ENCODE peak calls at places on chromosomes 5 and 9, in ten cellular contexts. One of them, this sample, is unnamed.

GRCh38 chr5:98769006-98769255 is 4.5 kb upstream of the RGMB start:
- DNase-seq in NCI-H1092: no peak
- DNase-seq in K562: no peak
- DNase-seq in ELR: no peak
- DNase-seq in stimulated activated CD4-positive, alpha-beta T cell treated with anti-CD3 and anti-CD28 coated beads, TNF-alpha, amount 100 ng/mL, for 1 hour: no peak
- DNase-seq in iPS DF 6.9: no peak
- DNase-seq in astrocyte of the cerebellum: no peak
- DNase-seq in RWPE2: no peak
- DNase-seq in Right ventricle myocardium superior: peak; percentile 73
- DNase-seq in retina: peak; percentile 91
- DNase-seq in this sample: no peak

GRCh38 chr5:138504799-138505198 is 38.2 kb downstream of the ETF1 start:
- DNase-seq in RWPE2: peak; percentile 95
- DNase-seq in iPS DF 6.9: no peak
- DNase-seq in Right ventricle myocardium superior: no peak
- DNase-seq in K562: no peak
- DNase-seq in NCI-H1092: peak; percentile 3
- DNase-seq in ELR: no peak
- DNase-seq in astrocyte of the cerebellum: no peak
- DNase-seq in stimulated activated CD4-positive, alpha-beta T cell treated with anti-CD3 and anti-CD28 coated beads, TNF-alpha, amount 100 ng/mL, for 1 hour: no peak
- DNase-seq in retina: no peak
- DNase-seq in this sample: no peak

GRCh38 chr5:143471041-143471509 is 67.6 kb upstream of the NR3C1 start:
- DNase-seq in astrocyte of the cerebellum: no peak
- DNase-seq in Right ventricle myocardium superior: no peak
- DNase-seq in K562: no peak
- DNase-seq in iPS DF 6.9: no peak
- DNase-seq in RWPE2: no peak
- DNase-seq in retina: no peak
- DNase-seq in ELR: peak; percentile 79
- DNase-seq in stimulated activated CD4-positive, alpha-beta T cell treated with anti-CD3 and anti-CD28 coated beads, TNF-alpha, amount 100 ng/mL, for 1 hour: no peak
- DNase-seq in NCI-H1092: no peak
- DNase-seq in this sample: no peak

GRCh38 chr5:114391321-114391720 is 29.5 kb downstream of the KCNN2 start:
- DNase-seq in stimulated activated CD4-positive, alpha-beta T cell treated with anti-CD3 and anti-CD28 coated beads, TNF-alpha, amount 100 ng/mL, for 1 hour: no peak
- DNase-seq in RWPE2: no peak
- DNase-seq in ELR: peak; percentile 53
- DNase-seq in K562: no peak
- DNase-seq in iPS DF 6.9: no peak
- DNase-seq in Right ventricle myocardium superior: no peak
- DNase-seq in NCI-H1092: no peak
- DNase-seq in astrocyte of the cerebellum: no peak
- DNase-seq in retina: no peak
- DNase-seq in this sample: no peak

GRCh38 chr9:72480931-72481330 is 40.5 kb upstream of the TMC1 start:
- DNase-seq in retina: no peak
- DNase-seq in K562: no peak
- DNase-seq in Right ventricle myocardium superior: no peak
- DNase-seq in stimulated activated CD4-positive, alpha-beta T cell treated with anti-CD3 and anti-CD28 coated beads, TNF-alpha, amount 100 ng/mL, for 1 hour: no peak
- DNase-seq in ELR: peak; percentile 31
- DNase-seq in NCI-H1092: no peak
- DNase-seq in iPS DF 6.9: no peak
- DNase-seq in astrocyte of the cerebellum: no peak
- DNase-seq in RWPE2: no peak
- DNase-seq in this sample: no peak

GRCh38 chr5:31324832-31325231 is 131.3 kb downstream of the CDH6 start:
- DNase-seq in retina: no peak
- DNase-seq in Right ventricle myocardium superior: no peak
- DNase-seq in astrocyte of the cerebellum: no peak
- DNase-seq in K562: no peak
- DNase-seq in ELR: no peak
- DNase-seq in iPS DF 6.9: no peak
- DNase-seq in RWPE2: no peak
- DNase-seq in stimulated activated CD4-positive, alpha-beta T cell treated with anti-CD3 and anti-CD28 coated beads, TNF-alpha, amount 100 ng/mL, for 1 hour: no peak
- DNase-seq in NCI-H1092: no peak
- DNase-seq in this sample: no peak

GRCh38 chr9:98993570-98993945 is 49.9 kb downstream of the COL15A1 start:
- DNase-seq in stimulated activated CD4-positive, alpha-beta T cell treated with anti-CD3 and anti-CD28 coated beads, TNF-alpha, amount 100 ng/mL, for 1 hour: no peak
- DNase-seq in retina: no peak
- DNase-seq in K562: no peak
- DNase-seq in ELR: no peak
- DNase-seq in Right ventricle myocardium superior: peak; percentile 70
- DNase-seq in RWPE2: no peak
- DNase-seq in iPS DF 6.9: no peak
- DNase-seq in astrocyte of the cerebellum: no peak
- DNase-seq in NCI-H1092: no peak
- DNase-seq in this sample: no peak

GRCh38 chr9:85469041-85469440 is 272.7 kb downstream of the AGTPBP1 start:
- DNase-seq in Right ventricle myocardium superior: no peak
- DNase-seq in K562: no peak
- DNase-seq in retina: no peak
- DNase-seq in stimulated activated CD4-positive, alpha-beta T cell treated with anti-CD3 and anti-CD28 coated beads, TNF-alpha, amount 100 ng/mL, for 1 hour: no peak
- DNase-seq in RWPE2: no peak
- DNase-seq in iPS DF 6.9: no peak
- DNase-seq in ELR: no peak
- DNase-seq in astrocyte of the cerebellum: no peak
- DNase-seq in NCI-H1092: no peak
- DNase-seq in this sample: no peak

GRCh38 chr9:107462691-107463090 is 26.9 kb downstream of the KLF4 start:
- DNase-seq in RWPE2: no peak
- DNase-seq in NCI-H1092: no peak
- DNase-seq in Right ventricle myocardium superior: no peak
- DNase-seq in K562: no peak
- DNase-seq in astrocyte of the cerebellum: no peak
- DNase-seq in stimulated activated CD4-positive, alpha-beta T cell treated with anti-CD3 and anti-CD28 coated beads, TNF-alpha, amount 100 ng/mL, for 1 hour: no peak
- DNase-seq in retina: no peak
- DNase-seq in ELR: peak; percentile 62
- DNase-seq in iPS DF 6.9: no peak
- DNase-seq in this sample: no peak

GRCh38 chr5:32428426-32428825 is 16.1 kb downstream of the ZFR start:
- DNase-seq in Right ventricle myocardium superior: no peak
- DNase-seq in K562: no peak
- DNase-seq in NCI-H1092: no peak
- DNase-seq in astrocyte of the cerebellum: no peak
- DNase-seq in stimulated activated CD4-positive, alpha-beta T cell treated with anti-CD3 and anti-CD28 coated beads, TNF-alpha, amount 100 ng/mL, for 1 hour: no peak
- DNase-seq in RWPE2: no peak
- DNase-seq in ELR: no peak
- DNase-seq in iPS DF 6.9: no peak
- DNase-seq in retina: no peak
- DNase-seq in this sample: peak; percentile 81

GRCh38 chr9:77218612-77219011 is 41.3 kb downstream of the VPS13A start:
- DNase-seq in stimulated activated CD4-positive, alpha-beta T cell treated with anti-CD3 and anti-CD28 coated beads, TNF-alpha, amount 100 ng/mL, for 1 hour: no peak
- DNase-seq in Right ventricle myocardium superior: no peak
- DNase-seq in iPS DF 6.9: no peak
- DNase-seq in retina: no peak
- DNase-seq in RWPE2: no peak
- DNase-seq in ELR: peak; percentile 83
- DNase-seq in K562: no peak
- DNase-seq in NCI-H1092: no peak
- DNase-seq in astrocyte of the cerebellum: peak; percentile 18
- DNase-seq in this sample: no peak

GRCh38 chr9:105438136-105438839 is 9.5 kb upstream of the FSD1L start:
- DNase-seq in NCI-H1092: no peak
- DNase-seq in iPS DF 6.9: no peak
- DNase-seq in astrocyte of the cerebellum: no peak
- DNase-seq in K562: no peak
- DNase-seq in retina: no peak
- DNase-seq in stimulated activated CD4-positive, alpha-beta T cell treated with anti-CD3 and anti-CD28 coated beads, TNF-alpha, amount 100 ng/mL, for 1 hour: no peak
- DNase-seq in ELR: peak; percentile 43
- DNase-seq in RWPE2: no peak
- DNase-seq in Right ventricle myocardium superior: no peak
- DNase-seq in this sample: peak; percentile 29

GRCh38 chr5:179906294-179906794 is 1.4 kb downstream of the TBC1D9B start:
- DNase-seq in astrocyte of the cerebellum: no peak
- DNase-seq in NCI-H1092: no peak
- DNase-seq in RWPE2: no peak
- DNase-seq in Right ventricle myocardium superior: no peak
- DNase-seq in retina: no peak
- DNase-seq in K562: no peak
- DNase-seq in iPS DF 6.9: no peak
- DNase-seq in stimulated activated CD4-positive, alpha-beta T cell treated with anti-CD3 and anti-CD28 coated beads, TNF-alpha, amount 100 ng/mL, for 1 hour: no peak
- DNase-seq in ELR: no peak
- DNase-seq in this sample: no peak

GRCh38 chr5:33921005-33921404 is 15.2 kb upstream of the RXFP3 start:
- DNase-seq in Right ventricle myocardium superior: no peak
- DNase-seq in astrocyte of the cerebellum: no peak
- DNase-seq in RWPE2: no peak
- DNase-seq in ELR: no peak
- DNase-seq in K562: no peak
- DNase-seq in iPS DF 6.9: no peak
- DNase-seq in stimulated activated CD4-positive, alpha-beta T cell treated with anti-CD3 and anti-CD28 coated beads, TNF-alpha, amount 100 ng/mL, for 1 hour: no peak
- DNase-seq in NCI-H1092: no peak
- DNase-seq in retina: no peak
- DNase-seq in this sample: no peak

GRCh38 chr9:93303806-93304573 is 120.1 kb downstream of the WNK2 start:
- DNase-seq in K562: no peak
- DNase-seq in astrocyte of the cerebellum: no peak
- DNase-seq in iPS DF 6.9: no peak
- DNase-seq in retina: no peak
- DNase-seq in NCI-H1092: no peak
- DNase-seq in stimulated activated CD4-positive, alpha-beta T cell treated with anti-CD3 and anti-CD28 coated beads, TNF-alpha, amount 100 ng/mL, for 1 hour: no peak
- DNase-seq in ELR: no peak
- DNase-seq in RWPE2: no peak
- DNase-seq in Right ventricle myocardium superior: peak; percentile 36
- DNase-seq in this sample: no peak

GRCh38 chr9:69380301-69380700 is 55.3 kb downstream of the ENTREP1 start:
- DNase-seq in stimulated activated CD4-positive, alpha-beta T cell treated with anti-CD3 and anti-CD28 coated beads, TNF-alpha, amount 100 ng/mL, for 1 hour: no peak
- DNase-seq in astrocyte of the cerebellum: no peak
- DNase-seq in Right ventricle myocardium superior: no peak
- DNase-seq in K562: no peak
- DNase-seq in iPS DF 6.9: no peak
- DNase-seq in NCI-H1092: no peak
- DNase-seq in retina: no peak
- DNase-seq in ELR: no peak
- DNase-seq in RWPE2: no peak
- DNase-seq in this sample: peak; percentile 14